ENCODE peak calls at places on chromosomes 16 and 17, in four cellular contexts. J, P, B and N are unnamed samples.
A peak's percentile ranks its signal among the peaks of the same experiment; 100 is the strongest.

GRCh38 chr17:76740329-76741118 is 2.6 kb downstream of the MFSD11 start:
- DNase-seq in J (no peak), P (peak; percentile 90), B (no peak), N (no peak)

GRCh38 chr16:55832788-55833583 is at the start of gene CES1:
- DNase-seq in J (peak; percentile 88), P (no peak), B (no peak), N (peak; percentile 46)

GRCh38 chr17:56824503-56824902 is 9.2 kb downstream of the C17orf67 start:
- DNase-seq in J (no peak), P (no peak), B (no peak), N (no peak)

GRCh38 chr17:59791603-59792457 is 84.4 kb downstream of the VMP1 start:
- DNase-seq in J (no peak), P (no peak), B (no peak), N (no peak)

GRCh38 chr16:78633551-78633950 is 534.1 kb downstream of the WWOX start:
- DNase-seq in J (no peak), P (no peak), B (no peak), N (no peak)

GRCh38 chr16:59573528-59574271 is 839.6 kb upstream of the GOT2 start:
- DNase-seq in J (no peak), P (peak; percentile 64), B (no peak), N (no peak)

GRCh38 chr17:64326420-64327054 is 63.5 kb upstream of the TEX2 start:
- DNase-seq in J (peak; percentile 89), P (no peak), B (no peak), N (no peak)

GRCh38 chr16:68732068-68732680 is 4.9 kb upstream of the CDH1 start:
- DNase-seq in J (peak; percentile 80), P (no peak), B (peak; percentile 61), N (peak; percentile 91)

GRCh38 chr17:69518951-69519350 is 104.5 kb downstream of the MAP2K6 start:
- DNase-seq in J (no peak), P (no peak), B (no peak), N (no peak)

GRCh38 chr16:78005881-78006280 is 16.5 kb upstream of the CLEC3A start:
- DNase-seq in J (no peak), P (no peak), B (no peak), N (no peak)

GRCh38 chr17:64216385-64217248 is 46.4 kb downstream of the TEX2 start:
- DNase-seq in J (no peak), P (peak; percentile 39), B (peak; percentile 48), N (peak; percentile 45)

GRCh38 chr16:88723911-88724310 is 17.6 kb downstream of the CTU2 start:
- DNase-seq in J (no peak), P (no peak), B (no peak), N (no peak)

GRCh38 chr16:19227643-19228042 is 57.9 kb upstream of the CLEC19A start:
- DNase-seq in J (no peak), P (peak; percentile 97), B (no peak), N (peak; percentile 15)

GRCh38 chr17:44769230-44769629 is 10.4 kb downstream of the ADAM11 start:
- DNase-seq in J (no peak), P (no peak), B (no peak), N (no peak)

GRCh38 chr17:81253358-81254131 is 14.4 kb downstream of the NDUFAF8 start:
- DNase-seq in J (peak; percentile 56), P (no peak), B (peak; percentile 92), N (no peak)

GRCh38 chr16:75312875-75313274 is 61.5 kb upstream of the BCAR1 start:
- DNase-seq in J (no peak), P (no peak), B (no peak), N (no peak)

GRCh38 chr16:82044585-82044911 is 9.5 kb downstream of the HSD17B2 start:
- DNase-seq in J (no peak), P (no peak), B (no peak), N (no peak)

GRCh38 chr17:6959700-6960099 is 36.1 kb upstream of the ALOX12 start:
- DNase-seq in J (no peak), P (no peak), B (no peak), N (no peak)

GRCh38 chr16:85188822-85189672 is 76.8 kb upstream of the CIBAR2 start:
- DNase-seq in J (no peak), P (no peak), B (no peak), N (peak; percentile 26)

GRCh38 chr16:88376835-88377726 is 5.7 kb upstream of the ZNF469 start:
- DNase-seq in J (no peak), P (no peak), B (peak; percentile 59), N (no peak)

GRCh38 chr17:78789149-78789662 is 7.1 kb upstream of the CYTH1 start:
- DNase-seq in J (peak; percentile 36), P (no peak), B (peak; percentile 29), N (no peak)

GRCh38 chr17:8681175-8681949 is 50.8 kb upstream of the MYH10 start:
- DNase-seq in J (no peak), P (no peak), B (peak; percentile 84), N (no peak)

DNA sequence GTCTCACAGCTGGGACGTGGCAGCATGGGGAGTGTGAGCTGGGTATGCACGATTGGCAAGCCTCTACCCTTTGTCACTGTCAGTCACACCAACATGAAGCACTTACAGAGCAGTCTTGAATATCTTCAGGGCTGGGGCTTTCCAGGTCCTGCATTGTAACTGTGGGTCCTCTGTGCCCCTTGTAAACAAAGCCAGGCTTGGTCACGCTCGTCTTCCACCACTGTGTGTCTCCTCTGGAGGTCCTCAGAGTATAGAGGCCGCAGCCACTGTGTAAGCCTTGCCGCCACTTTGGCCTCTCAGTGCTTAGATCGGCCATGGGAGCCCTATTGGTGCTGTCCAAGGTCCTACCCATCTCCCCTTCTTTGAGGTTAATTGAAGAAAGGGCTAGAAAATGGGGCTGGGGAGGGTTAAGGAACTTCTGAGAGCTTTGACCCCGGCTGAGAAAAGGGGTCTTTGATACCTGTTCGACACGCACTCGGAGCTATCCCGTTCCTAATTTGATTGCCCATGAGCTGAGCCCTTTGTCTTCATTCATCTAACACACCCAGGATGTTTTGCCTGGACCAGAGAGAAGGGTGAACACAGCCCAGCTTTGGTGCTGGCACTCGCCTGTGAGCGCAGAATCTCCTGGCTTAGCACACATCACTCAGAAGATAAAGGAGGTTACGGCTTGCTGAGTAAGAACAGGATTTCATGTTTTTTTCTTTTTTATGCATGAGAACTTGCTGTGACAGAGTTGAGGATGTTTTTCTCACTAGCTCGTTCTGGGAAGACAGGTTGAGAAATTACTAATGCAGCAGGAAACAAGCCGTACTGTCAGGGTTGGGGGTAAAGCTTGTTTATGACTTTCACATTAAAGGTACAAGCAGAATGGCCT is 267.9 kb downstream of the CPPED1 start:
- DNase-seq in J (no peak), P (no peak), B (no peak), N (no peak)
- TF ChIP-seq CTCF in J (no peak), P (no peak), B (no peak), N (no peak)

GRCh38 chr17:17058304-17058703 is 16.0 kb downstream of the MPRIP start:
- DNase-seq in J (no peak), P (no peak), B (no peak), N (no peak)

GRCh38 chr17:17061516-17061915 is 19.3 kb downstream of the MPRIP start:
- DNase-seq in J (no peak), P (no peak), B (no peak), N (peak; percentile 26)

GRCh38 chr17:17060001-17060929 is 18.0 kb downstream of the MPRIP start:
- DNase-seq in J (no peak), P (no peak), B (no peak), N (peak; percentile 46)

GRCh38 chr17:17060930-17061329 is 18.7 kb downstream of the MPRIP start:
- DNase-seq in J (no peak), P (no peak), B (no peak), N (no peak)

DNA sequence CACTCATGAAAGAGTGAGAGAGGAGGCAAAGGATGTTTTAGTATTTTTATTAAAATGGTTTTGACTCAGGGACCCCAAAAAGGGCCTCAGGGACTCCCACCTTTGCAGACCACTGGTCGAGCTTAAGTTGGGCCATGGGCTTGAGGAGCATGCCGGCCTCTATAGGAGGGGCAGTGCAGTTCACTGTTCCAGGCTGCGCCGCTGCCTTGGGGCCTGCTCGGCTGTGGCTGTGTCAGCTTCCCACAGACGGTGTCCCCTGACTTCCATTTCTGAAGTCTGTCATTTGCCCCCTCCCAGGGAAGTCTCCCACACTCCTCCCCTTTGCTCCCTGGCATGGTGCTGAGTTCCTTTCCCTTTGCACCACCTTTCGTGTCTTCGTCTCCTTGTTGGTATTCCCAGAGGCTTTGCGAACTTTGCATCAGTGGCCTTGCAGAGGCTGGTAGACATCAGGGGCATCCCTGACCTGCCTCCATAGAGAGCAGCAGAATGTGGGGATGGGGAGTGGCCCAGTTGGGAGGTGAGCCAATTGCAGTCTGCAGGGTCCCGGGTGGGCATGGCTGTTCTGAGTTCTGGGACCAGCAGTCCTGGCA is 17.1 kb downstream of the MPRIP start:
- DNase-seq in J (no peak), P (no peak), B (no peak), N (no peak)
- TF ChIP-seq CTCF in J (no peak), P (no peak), B (no peak), N (no peak)

GRCh38 chr16:2483939-2484897 is 9.3 kb downstream of the TBC1D24 start:
- DNase-seq in J (no peak), P (no peak), B (peak; percentile 62), N (no peak)

GRCh38 chr16:2481676-2482075 is 6.7 kb downstream of the TBC1D24 start:
- DNase-seq in J (no peak), P (no peak), B (no peak), N (no peak)

GRCh38 chr16:2483160-2483559 is 8.2 kb downstream of the TBC1D24 start:
- DNase-seq in J (no peak), P (no peak), B (peak; percentile 78), N (peak; percentile 52)

GRCh38 chr16:2480948-2481347 is 6.0 kb downstream of the TBC1D24 start:
- DNase-seq in J (peak; percentile 79), P (no peak), B (no peak), N (peak; percentile 87)

GRCh38 chr16:2482181-2483107 is 7.5 kb downstream of the TBC1D24 start:
- DNase-seq in J (no peak), P (no peak), B (peak; percentile 91), N (peak; percentile 72)
- TF ChIP-seq CTCF in J (no peak), P (no peak), B (no peak), N (no peak)

GRCh38 chr17:72429066-72429638 is 308.3 kb downstream of the SOX9 start:
- DNase-seq in J (no peak), P (no peak), B (no peak), N (no peak)

GRCh38 chr17:72433797-72434196 is 313.0 kb downstream of the SOX9 start:
- DNase-seq in J (no peak), P (no peak), B (no peak), N (no peak)

GRCh38 chr17:72432143-72432604 is 311.4 kb downstream of the SOX9 start:
- DNase-seq in J (no peak), P (no peak), B (peak; percentile 85), N (no peak)

GRCh38 chr17:72432881-72433280 is 312.1 kb downstream of the SOX9 start:
- DNase-seq in J (no peak), P (no peak), B (no peak), N (no peak)

DNA sequence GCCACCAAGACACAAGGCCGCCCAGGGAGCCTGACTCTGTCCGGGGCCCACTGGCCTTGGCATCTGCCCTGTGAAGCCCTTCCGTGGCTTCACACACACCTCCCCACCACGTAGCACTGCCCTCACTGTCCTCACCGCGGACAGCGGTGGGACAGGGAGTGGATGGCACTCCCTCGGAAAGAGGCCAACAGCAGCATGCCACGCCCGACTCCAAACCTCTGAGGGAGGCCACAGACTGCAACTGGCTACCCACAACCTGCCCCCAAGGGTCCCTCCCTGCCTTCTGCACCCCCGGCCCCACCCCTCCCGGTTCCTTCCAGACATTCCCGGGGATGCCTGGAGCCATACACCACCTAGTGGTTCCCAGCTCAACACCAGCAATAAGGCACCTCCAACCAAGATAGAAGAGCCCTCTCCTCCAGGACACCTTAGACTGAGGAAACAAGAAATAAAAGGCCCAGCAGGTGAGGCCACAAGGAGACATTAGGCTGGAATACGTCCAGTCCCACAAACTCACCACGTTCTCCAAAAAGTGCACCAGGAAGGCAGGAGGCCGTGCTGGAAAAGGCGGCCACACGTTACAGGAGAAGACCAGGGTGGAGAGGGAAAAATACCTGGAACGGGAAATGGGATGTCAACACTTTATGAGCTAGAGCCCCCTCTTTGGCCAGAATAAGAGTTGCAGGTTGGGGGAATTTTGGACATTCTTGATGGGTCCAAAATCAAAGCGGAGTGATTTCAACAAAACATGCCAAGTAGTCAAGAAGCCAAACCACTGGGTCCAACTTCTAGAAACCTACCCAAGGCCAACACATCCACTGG is 310.0 kb downstream of the SOX9 start:
- DNase-seq in J (no peak), P (no peak), B (no peak), N (no peak)
- TF ChIP-seq CTCF in J (no peak), P (peak; percentile 54), B (peak; percentile 49), N (no peak)